ENCODE peak calls at places on chromosome 1, in four cellular contexts. B is activated T-helper 2 cell treated with anti-CD3 and anti-CD28 coated beads, Interferon-gamma antibody, Interleukin-2, Interleukin-4, amounts not matched to agents 10 μg/mL and 5 μg/mL and 100 μg/mL, durations not matched to agents 14 hours and 24 hours and 36 hours; E is cardiac muscle cell; Y is thyroid gland. U is an unnamed sample.

GRCh38 chr1:12678820-12679219 is 34.9 kb downstream of the AADACL4 start:
- DNase-seq in E (no peak), B (no peak), Y (no peak), U (no peak)

GRCh38 chr1:240608707-240609106 is 3.2 kb downstream of the GREM2 start:
- DNase-seq in B (no peak), Y (peak), E (peak), U (no peak)

GRCh38 chr1:206672011-206672688 is 12.6 kb upstream of the MAPKAPK2 start:
- DNase-seq in B (no peak), E (no peak), Y (no peak), U (no peak)

GRCh38 chr1:200336901-200337391 is 72.9 kb downstream of the ZNF281 start:
- DNase-seq in E (no peak), Y (no peak), B (no peak), U (no peak)

GRCh38 chr1:206004821-206005220 is 1.6 kb upstream of the RAB7B start:
- DNase-seq in B (no peak), E (peak), Y (no peak), U (no peak)

GRCh38 chr1:113931456-113931855 is 2.3 kb downstream of the HIPK1 start:
- DNase-seq in B (no peak), E (no peak), Y (no peak), U (no peak)

GRCh38 chr1:117932576-117932975 is 3.0 kb downstream of the WDR3 start:
- DNase-seq in Y (no peak), B (no peak), E (no peak), U (no peak)

GRCh38 chr1:152061952-152062351 is 25.1 kb upstream of the S100A11 start:
- DNase-seq in Y (no peak), E (no peak), B (no peak), U (no peak)

GRCh38 chr1:112803906-112804762 is 89.0 kb upstream of the PPM1J start:
- DNase-seq in E (peak), B (peak), Y (peak), U (peak)

GRCh38 chr1:246778663-246779062 is 54.5 kb downstream of the SCCPDH start:
- DNase-seq in E (no peak), B (no peak), Y (no peak), U (no peak)

GRCh38 chr1:201454568-201454967 is 14.4 kb downstream of the PHLDA3 start:
- DNase-seq in B (no peak), Y (no peak), E (no peak), U (no peak)

GRCh38 chr1:187078916-187079315 is 250.2 kb downstream of the PLA2G4A start:
- DNase-seq in B (no peak), E (no peak), Y (no peak), U (no peak)

GRCh38 chr1:63987014-63987630 is 213.3 kb downstream of the ROR1 start:
- DNase-seq in Y (no peak), B (no peak), E (no peak), U (no peak)

GRCh38 chr1:200206340-200206739 is 178.8 kb downstream of the NR5A2 start:
- DNase-seq in B (no peak), E (no peak), Y (no peak), U (no peak)

GRCh38 chr1:230987446-230987845 is 8.6 kb downstream of the ARV1 start:
- DNase-seq in Y (no peak), B (no peak), E (no peak), U (no peak)

GRCh38 chr1:37741662-37742061 is 23.3 kb downstream of the EPHA10 start:
- DNase-seq in Y (no peak), B (no peak), E (no peak), U (no peak)

GRCh38 chr1:17828991-17829390 is 73.9 kb downstream of the ACTL8 start:
- DNase-seq in E (no peak), B (no peak), Y (no peak), U (no peak)

GRCh38 chr1:82903626-82904025 is 1095.3 kb downstream of the TTLL7 start:
- DNase-seq in Y (no peak), E (no peak), B (no peak), U (no peak)

GRCh38 chr1:97050501-97050900 is 328.9 kb downstream of the PTBP2 start:
- DNase-seq in Y (no peak), B (no peak), E (peak), U (no peak)

GRCh38 chr1:89149229-89149628 is 23.3 kb upstream of the GBP2 start:
- DNase-seq in E (peak), Y (peak), B (no peak), U (no peak)

GRCh38 chr1:204294371-204294770 is 65.4 kb downstream of the PLEKHA6 start:
- DNase-seq in B (no peak), Y (no peak), E (no peak), U (no peak)

GRCh38 chr1:18077657-18078215 is 29.9 kb upstream of the IGSF21 start:
- DNase-seq in Y (no peak), B (no peak), E (no peak), U (no peak)

GRCh38 chr1:58395355-58395754 is 151.2 kb downstream of the OMA1 start:
- DNase-seq in B (no peak), Y (no peak), E (no peak), U (no peak)

GRCh38 chr1:26274801-26275425 is 5.0 kb upstream of the SH3BGRL3 start:
- DNase-seq in E (no peak), B (no peak), Y (no peak), U (no peak)

GRCh38 chr1:33143698-33144097 is 38.1 kb downstream of the TRIM62 start:
- DNase-seq in B (no peak), Y (no peak), E (no peak), U (no peak)

GRCh38 chr1:193730017-193730416 is 543.6 kb upstream of the B3GALT2 start:
- DNase-seq in E (no peak), B (no peak), Y (no peak), U (no peak)

GRCh38 chr1:99170516-99170915 is 93.8 kb upstream of the PLPPR4 start:
- DNase-seq in E (no peak), B (no peak), Y (no peak), U (no peak)

GRCh38 chr1:29629401-29629800 is 393.1 kb downstream of the PTPRU start:
- DNase-seq in E (no peak), Y (no peak), B (no peak), U (no peak)

GRCh38 chr1:9767964-9768668 is 55.6 kb downstream of the CLSTN1 start:
- DNase-seq in B (no peak), Y (no peak), E (no peak), U (no peak)

U was measured in activated T-helper 1 cell treated with anti-CD3 and anti-CD28 coated beads, Interleukin-12 subunit alpha, Interleukin-12 subunit beta, Interleukin-2, Interleukin-4 antibody, amounts not matched to agents 30 ng/mL and 10 ng/mL and 1 ng/mL, durations not matched to agents 14 hours and 24 hours and 36 hours.